ENCODE peak calls at places on chromosomes 16 and 17, in ten cellular contexts. Q is NCI-H774, K is fibroblast of pulmonary artery, R is pancreas, A is H4, C is Peyer's patch, H is fibroblast of gingiva, I is mucosa of descending colon, P is AML-193, L is T-cell. N is an unnamed sample.

GRCh38 chr17:51651513-51652298 is 391.4 kb downstream of the UTP18 start:
- DNase-seq in Q (no peak), I (no peak), L (no peak), R (no peak), A (no peak), K (no peak), P (no peak), C (no peak), H (no peak), N (no peak)

GRCh38 chr16:11201498-11202259 is 54.3 kb downstream of the SOCS1 start:
- DNase-seq in I (no peak), C (no peak), K (peak; percentile 82), Q (no peak), H (no peak), P (peak; percentile 73), L (no peak), A (peak; percentile 66), R (no peak), N (no peak)

GRCh38 chr16:70432800-70433455 is 6.0 kb downstream of the ST3GAL2 start:
- DNase-seq in L (no peak), H (no peak), K (peak; percentile 49), C (peak; percentile 69), A (no peak), P (no peak), Q (no peak), I (no peak), R (no peak), N (peak; percentile 51)

GRCh38 chr17:5832886-5833285 is 237.3 kb upstream of the WSCD1 start:
- DNase-seq in I (no peak), P (no peak), L (no peak), K (peak; percentile 58), R (no peak), H (peak; percentile 34), C (no peak), Q (peak; percentile 33), A (peak; percentile 77), N (no peak)

GRCh38 chr17:57485916-57486315 is 229.6 kb downstream of the MSI2 start:
- DNase-seq in R (no peak), H (no peak), C (no peak), A (no peak), K (no peak), P (no peak), Q (no peak), I (no peak), L (no peak), N (no peak)

GRCh38 chr16:48054881-48055601 is 100.8 kb downstream of the ABCC12 start:
- DNase-seq in H (peak; percentile 55), Q (peak; percentile 48), P (peak; percentile 6), R (peak; percentile 54), I (peak; percentile 34), C (no peak), A (peak; percentile 58), L (no peak), K (peak; percentile 77), N (peak; percentile 22)

GRCh38 chr17:28117304-28117703 is 74.8 kb downstream of the NLK start:
- DNase-seq in K (no peak), R (no peak), Q (no peak), P (no peak), L (no peak), C (no peak), A (no peak), I (no peak), H (no peak), N (no peak)

GRCh38 chr16:84828322-84828721 is 8.5 kb downstream of the CRISPLD2 start:
- DNase-seq in C (no peak), Q (no peak), R (no peak), I (no peak), P (no peak), H (no peak), K (no peak), A (no peak), L (no peak), N (no peak)

GRCh38 chr16:63808730-63809129 is 1313.1 kb downstream of the CDH11 start:
- DNase-seq in Q (no peak), R (no peak), L (no peak), P (no peak), H (no peak), I (no peak), K (no peak), A (no peak), C (no peak), N (no peak)

GRCh38 chr17:9109933-9110332 is 88.6 kb downstream of the NTN1 start:
- DNase-seq in I (no peak), L (no peak), P (no peak), K (no peak), Q (no peak), H (no peak), C (no peak), R (no peak), A (no peak), N (no peak)

GRCh38 chr16:81551141-81551808 is 106.7 kb downstream of the CMIP start:
- DNase-seq in L (no peak), H (no peak), R (no peak), K (peak; percentile 79), I (peak; percentile 9), Q (no peak), P (peak; percentile 44), A (peak; percentile 42), C (no peak), N (no peak)

GRCh38 chr17:45225964-45226530 is 4.4 kb downstream of the FMNL1 start:
- DNase-seq in K (no peak), R (no peak), L (peak; percentile 97), Q (no peak), A (no peak), C (peak; percentile 99), I (peak; percentile 83), H (no peak), P (peak; percentile 99), N (peak; percentile 91)

GRCh38 chr17:13420294-13421277 is 181.1 kb downstream of the HS3ST3A1 start:
- DNase-seq in K (peak; percentile 90), H (peak; percentile 88), A (peak; percentile 81), R (no peak), I (no peak), L (no peak), Q (peak; percentile 31), C (no peak), P (peak; percentile 37), N (peak; percentile 12)

GRCh38 chr17:17361543-17362511 is 58.7 kb downstream of the NT5M start:
- DNase-seq in I (no peak), R (no peak), P (no peak), C (no peak), K (no peak), L (no peak), A (no peak), H (peak; percentile 60), Q (no peak), N (no peak)

GRCh38 chr17:67993998-67994361 is 2.3 kb downstream of the C17orf58 start:
- DNase-seq in A (peak; percentile 29), R (no peak), H (no peak), L (no peak), P (no peak), K (peak; percentile 13), C (no peak), Q (no peak), I (no peak), N (no peak)

GRCh38 chr17:37392024-37392590 is 14.5 kb downstream of the ACACA start:
- DNase-seq in H (peak; percentile 76), L (no peak), A (no peak), C (no peak), I (no peak), Q (no peak), K (peak; percentile 85), P (no peak), R (no peak), N (no peak)

GRCh38 chr17:36855459-36855858 is 81.8 kb upstream of the LHX1 start:
- DNase-seq in C (no peak), P (no peak), L (no peak), K (no peak), H (no peak), A (no peak), R (no peak), I (no peak), Q (no peak), N (no peak)

GRCh38 chr17:49987681-49988441 is 7.2 kb downstream of the DLX3 start:
- DNase-seq in A (peak; percentile 91), L (no peak), P (peak; percentile 28), C (no peak), Q (no peak), R (no peak), H (peak; percentile 47), K (no peak), I (no peak), N (no peak)

GRCh38 chr16:87108278-87108677 is 208.9 kb downstream of the C16orf95 start:
- DNase-seq in A (no peak), H (no peak), Q (no peak), P (no peak), L (no peak), K (no peak), C (no peak), R (no peak), I (no peak), N (no peak)

GRCh38 chr16:79146-80054 is 1.4 kb downstream of the MPG start:
- DNase-seq in I (no peak), C (no peak), R (no peak), A (no peak), Q (no peak), L (no peak), P (peak; percentile 7), H (no peak), K (peak; percentile 49), N (no peak)

GRCh38 chr16:69194488-69194887 is 7.5 kb downstream of the SNTB2 start:
- DNase-seq in C (no peak), Q (no peak), K (no peak), R (no peak), L (no peak), H (no peak), A (no peak), I (no peak), P (no peak), N (no peak)

GRCh38 chr16:24497405-24497804 is 42.0 kb upstream of the RBBP6 start:
- DNase-seq in Q (no peak), R (no peak), K (peak; percentile 10), I (no peak), L (no peak), C (no peak), A (peak; percentile 41), H (no peak), P (no peak), N (no peak)

GRCh38 chr17:29038511-29039300 is 4.2 kb upstream of the PIPOX start:
- DNase-seq in I (no peak), Q (no peak), K (no peak), H (no peak), A (no peak), R (no peak), L (no peak), P (no peak), C (no peak), N (no peak)

GRCh38 chr16:50267151-50267631 is 840 bp downstream of the ADCY7 start:
- DNase-seq in H (no peak), P (no peak), A (no peak), K (no peak), C (no peak), Q (no peak), R (no peak), I (peak; percentile 39), L (no peak), N (no peak)

GRCh38 chr16:64152010-64152767 is 969.7 kb downstream of the CDH11 start:
- DNase-seq in H (peak; percentile 49), L (no peak), P (no peak), Q (no peak), I (no peak), R (no peak), K (no peak), C (no peak), A (no peak), N (no peak)

GRCh38 chr17:66915204-66915611 is 49.3 kb upstream of the CACNG4 start:
- DNase-seq in R (peak; percentile 24), A (peak; percentile 50), Q (peak; percentile 83), L (no peak), H (no peak), K (peak; percentile 10), C (no peak), P (no peak), I (peak; percentile 83), N (peak; percentile 62)

GRCh38 chr17:44235583-44235936 is 16.1 kb upstream of the UBTF start:
- DNase-seq in A (no peak), P (no peak), I (no peak), H (no peak), R (no peak), L (no peak), K (peak; percentile 42), Q (no peak), C (no peak), N (no peak)

GRCh38 chr16:80992676-80993292 is 13.9 kb downstream of the CMC2 start:
- DNase-seq in L (no peak), C (no peak), A (no peak), I (no peak), Q (no peak), H (no peak), K (peak; percentile 7), P (no peak), R (no peak), N (no peak)